ENCODE peak calls at places on chromosome 16, in four cellular contexts. Z is endothelial cell of umbilical vein, G is HCT116, P is GM12892. O is an unnamed sample.

GRCh38 chr16:88455610-88456355 is 2.7 kb downstream of the ZFPM1 start:
- DNase-seq in G (peak), P (peak), Z (peak), O (no peak)

GRCh38 chr16:79026117-79026516 is 574.4 kb downstream of the MAF start:
- DNase-seq in G (no peak), Z (no peak), P (no peak), O (no peak)

GRCh38 chr16:19223235-19223847 is 55.3 kb downstream of the SYT17 start:
- DNase-seq in G (peak), Z (peak), P (no peak), O (no peak)

GRCh38 chr16:1613240-1613639 is 1.1 kb downstream of the CRAMP1 start:
- DNase-seq in P (no peak), Z (peak), G (no peak), O (no peak)

GRCh38 chr16:14562691-14563491 is 67.2 kb downstream of the PARN start:
- DNase-seq in Z (no peak), G (no peak), P (no peak), O (peak)

GRCh38 chr16:82337355-82337754 is 167.3 kb upstream of the MPHOSPH6 start:
- DNase-seq in Z (no peak), G (no peak), P (no peak), O (no peak)

GRCh38 chr16:50711862-50712567 is 18.6 kb downstream of the NOD2 start:
- DNase-seq in Z (no peak), P (no peak), G (no peak), O (peak)

GRCh38 chr16:59905628-59906027 is 1171.5 kb upstream of the GOT2 start:
- DNase-seq in Z (no peak), P (no peak), G (no peak), O (no peak)

GRCh38 chr16:47359478-47359877 is 101.4 kb downstream of the ITFG1 start:
- DNase-seq in Z (peak), P (no peak), G (no peak), O (no peak)

GRCh38 chr16:24844101-24845030 is 1.4 kb upstream of the SLC5A11 start:
- DNase-seq in Z (no peak), P (no peak), G (peak), O (no peak)

GRCh38 chr16:3097266-3097665 is 1.8 kb downstream of the ZSCAN10 start:
- DNase-seq in Z (no peak), G (no peak), P (no peak), O (no peak)

GRCh38 chr16:29306201-29306600 is 100.3 kb downstream of the NPIPB11 start:
- DNase-seq in G (no peak), Z (no peak), P (no peak), O (no peak)

GRCh38 chr16:12461201-12461600 is 342.5 kb downstream of the CPPED1 start:
- DNase-seq in P (no peak), Z (no peak), G (no peak), O (no peak)

GRCh38 chr16:31228206-31228605 is 11.3 kb upstream of the PYDC1 start:
- DNase-seq in G (no peak), P (no peak), Z (no peak), O (no peak)

GRCh38 chr16:69107311-69107962 is 2.0 kb downstream of the HAS3 start:
- DNase-seq in G (no peak), P (no peak), Z (peak), O (no peak)

GRCh38 chr16:67407176-67407787 is 9.0 kb downstream of the ZDHHC1 start:
- DNase-seq in Z (no peak), P (no peak), G (no peak), O (no peak)

GRCh38 chr16:67406111-67406593 is 10.1 kb downstream of the ZDHHC1 start:
- DNase-seq in G (no peak), P (no peak), Z (peak), O (peak)

GRCh38 chr16:67407788-67408452 is 8.4 kb downstream of the ZDHHC1 start:
- DNase-seq in P (no peak), Z (no peak), G (no peak), O (no peak)

GRCh38 chr16:67405336-67405735 is 10.9 kb downstream of the ZDHHC1 start:
- DNase-seq in G (no peak), P (no peak), Z (no peak), O (no peak)

DNA sequence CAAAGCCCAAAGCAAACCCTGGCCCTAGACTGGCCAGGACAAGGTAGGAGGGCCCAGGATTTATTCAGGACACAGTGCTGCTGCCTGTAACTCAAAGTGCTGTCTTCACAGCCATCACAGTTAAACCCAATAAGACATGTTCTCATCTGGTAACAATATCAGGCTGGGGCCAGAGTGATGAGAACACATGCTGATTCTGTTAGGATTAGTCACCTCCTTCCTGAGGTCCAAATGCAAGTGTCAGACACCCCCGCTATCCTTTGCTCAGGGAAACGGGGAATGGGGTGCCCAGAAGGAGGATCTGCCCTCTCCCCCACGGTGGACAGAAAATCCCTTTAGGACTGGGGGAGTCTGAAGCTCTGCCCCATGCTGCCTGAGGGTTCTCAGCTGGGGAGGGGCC is 9.6 kb downstream of the ZDHHC1 start:
- DNase-seq in Z (peak), G (no peak), P (no peak), O (peak)
- TF ChIP-seq POLR2AphosphoS5 in Z (peak), G (no peak), P (no peak), O (no peak)

DNA sequence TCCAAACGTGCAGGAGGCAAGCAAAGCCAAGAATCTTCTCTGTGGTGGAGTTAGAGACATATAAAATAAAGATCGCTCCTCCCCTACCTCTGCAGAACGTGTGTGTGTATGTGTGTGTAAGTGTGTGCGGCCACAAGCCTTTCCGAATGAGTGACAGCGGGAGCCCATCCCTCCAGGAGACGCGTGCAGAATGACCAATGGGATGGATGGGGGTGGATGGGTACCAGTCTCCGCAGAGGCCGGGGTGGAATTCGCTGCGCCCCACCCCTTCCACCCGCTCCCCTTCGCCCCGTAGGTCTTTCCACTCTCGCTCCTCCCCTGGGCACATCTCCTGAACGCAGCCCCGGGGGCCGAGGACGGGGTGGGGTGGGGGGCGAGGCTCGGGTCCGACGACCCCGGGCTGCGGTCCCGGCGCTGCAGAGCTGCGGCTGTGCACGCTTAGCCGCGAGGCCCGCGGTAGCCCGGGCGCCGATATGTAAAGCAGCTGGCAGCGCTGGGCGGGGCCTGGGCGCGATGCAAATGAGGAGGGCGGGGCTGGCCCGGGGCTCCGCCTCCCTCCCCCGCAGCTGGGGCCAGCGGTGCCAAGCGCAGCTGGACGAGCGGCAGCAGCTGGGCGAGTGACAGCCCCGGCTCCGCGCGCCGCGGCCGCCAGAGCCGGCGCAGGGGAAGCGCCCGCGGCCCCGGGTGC is at the start of gene PRKCB:
- DNase-seq in Z (peak), G (no peak), P (peak), O (peak)
- TF ChIP-seq POLR2A in Z (no peak), G (no peak), P (peak), O (no peak)

DNA sequence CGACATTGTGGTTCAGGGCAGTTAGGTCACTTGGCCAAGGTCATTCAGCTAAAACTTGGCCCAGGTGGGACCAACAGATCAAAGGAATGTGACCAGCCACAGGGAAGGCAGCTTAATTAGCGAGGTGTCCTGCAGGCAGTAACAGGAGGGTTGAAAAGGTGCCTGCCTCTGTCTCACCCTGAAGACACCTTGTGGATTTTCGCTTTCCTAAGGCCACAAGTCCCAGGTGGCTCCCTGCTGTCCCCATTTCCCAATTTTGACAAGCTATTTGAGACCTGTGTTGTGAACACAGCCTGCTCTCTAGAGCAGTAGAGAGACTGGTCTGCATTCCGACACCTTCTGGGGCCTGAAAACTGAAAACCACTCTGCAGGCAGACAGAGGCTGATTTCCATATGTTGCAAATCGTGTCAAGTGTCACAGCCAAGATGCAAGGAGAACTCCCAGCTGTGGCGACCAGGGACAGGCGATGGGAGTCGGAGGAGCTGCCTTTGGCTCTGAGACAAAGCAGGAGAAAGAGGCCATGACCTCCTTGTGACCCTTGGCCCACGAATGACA is 593.1 kb upstream of the CDH5 start:
- DNase-seq in P (no peak), Z (no peak), G (no peak), O (no peak)
- TF ChIP-seq POLR2AphosphoS5 in P (no peak), Z (no peak), G (no peak), O (no peak)

GRCh38 chr16:87304951-87305350 is 12.2 kb downstream of the C16orf95 start:
- DNase-seq in P (no peak), G (no peak), Z (no peak), O (no peak)

GRCh38 chr16:87303431-87303930 is 13.7 kb downstream of the C16orf95 start:
- DNase-seq in P (no peak), Z (no peak), G (no peak), O (no peak)

GRCh38 chr16:87303962-87304521 is 13.2 kb downstream of the C16orf95 start:
- DNase-seq in G (no peak), P (no peak), Z (no peak), O (no peak)

GRCh38 chr16:87308826-87309225 is 8.4 kb downstream of the C16orf95 start:
- DNase-seq in Z (no peak), G (no peak), P (no peak), O (no peak)

GRCh38 chr16:87305505-87306391 is 11.4 kb downstream of the C16orf95 start:
- DNase-seq in P (no peak), Z (no peak), G (no peak), O (no peak)
- TF ChIP-seq POLR2A in P (no peak), Z (no peak), G (no peak), O (no peak)

GRCh38 chr16:63663155-63663554 is 1458.7 kb downstream of the CDH11 start:
- DNase-seq in P (no peak), Z (no peak), G (no peak), O (no peak)
- TF ChIP-seq POLR2AphosphoS5 in P (no peak), Z (no peak), G (no peak), O (no peak)

GRCh38 chr16:85615014-85615851 is 2.1 kb downstream of the GSE1 start:
- DNase-seq in Z (no peak), G (peak), P (no peak), O (no peak)
- TF ChIP-seq POLR2A in Z (no peak), G (no peak), P (no peak), O (no peak)